ENCODE peak calls at places on chromosomes 3 and 15, in six cellular contexts. One of them, this sample, is unnamed.

GRCh38 chr3:63333815-63334214 is 55.7 kb downstream of the SYNPR start:
- DNase-seq in neural progenitor cell: no peak
- DNase-seq in left ventricle myocardium superior: no peak
- DNase-seq in amniotic stem cell: no peak
- DNase-seq in mesenchymal stem cell: no peak
- DNase-seq in natural killer cell: no peak
- DNase-seq in this sample: no peak

GRCh38 chr15:66935121-66935520 is 130.3 kb upstream of the SMAD3 start:
- DNase-seq in neural progenitor cell: no peak
- DNase-seq in left ventricle myocardium superior: no peak
- DNase-seq in amniotic stem cell: no peak
- DNase-seq in mesenchymal stem cell: no peak
- DNase-seq in natural killer cell: peak
- DNase-seq in this sample: no peak

GRCh38 chr3:61134532-61134931 is 116.7 kb downstream of the FHIT start:
- DNase-seq in neural progenitor cell: no peak
- DNase-seq in left ventricle myocardium superior: no peak
- DNase-seq in amniotic stem cell: no peak
- DNase-seq in mesenchymal stem cell: no peak
- DNase-seq in natural killer cell: no peak
- DNase-seq in this sample: no peak

GRCh38 chr3:72375237-72376154 is 472.7 kb downstream of the SHQ1 start:
- DNase-seq in neural progenitor cell: no peak
- DNase-seq in left ventricle myocardium superior: no peak
- DNase-seq in amniotic stem cell: no peak
- DNase-seq in mesenchymal stem cell: no peak
- DNase-seq in natural killer cell: no peak
- DNase-seq in this sample: no peak

GRCh38 chr15:94412979-94413741 is 181.8 kb downstream of the MCTP2 start:
- DNase-seq in neural progenitor cell: peak
- DNase-seq in left ventricle myocardium superior: no peak
- DNase-seq in amniotic stem cell: peak
- DNase-seq in mesenchymal stem cell: peak
- DNase-seq in natural killer cell: no peak
- DNase-seq in this sample: no peak

GRCh38 chr3:50612234-50612972 is 829 bp upstream of the CISH start:
- DNase-seq in neural progenitor cell: no peak
- DNase-seq in left ventricle myocardium superior: no peak
- DNase-seq in amniotic stem cell: no peak
- DNase-seq in mesenchymal stem cell: no peak
- DNase-seq in natural killer cell: no peak
- DNase-seq in this sample: no peak

GRCh38 chr3:2735392-2735894 is 374.7 kb downstream of the IL5RA start:
- DNase-seq in neural progenitor cell: no peak
- DNase-seq in left ventricle myocardium superior: no peak
- DNase-seq in amniotic stem cell: no peak
- DNase-seq in mesenchymal stem cell: no peak
- DNase-seq in natural killer cell: no peak
- DNase-seq in this sample: no peak

GRCh38 chr3:173823911-173824460 is 426.4 kb downstream of the NLGN1 start:
- DNase-seq in neural progenitor cell: no peak
- DNase-seq in left ventricle myocardium superior: no peak
- DNase-seq in amniotic stem cell: no peak
- DNase-seq in mesenchymal stem cell: no peak
- DNase-seq in natural killer cell: no peak
- DNase-seq in this sample: no peak

GRCh38 chr3:42681361-42682038 is 3.8 kb upstream of the KLHL40 start:
- DNase-seq in neural progenitor cell: no peak
- DNase-seq in left ventricle myocardium superior: no peak
- DNase-seq in amniotic stem cell: no peak
- DNase-seq in mesenchymal stem cell: no peak
- DNase-seq in natural killer cell: no peak
- DNase-seq in this sample: no peak

GRCh38 chr3:77524467-77524866 is 484.6 kb downstream of the ROBO2 start:
- DNase-seq in neural progenitor cell: peak
- DNase-seq in left ventricle myocardium superior: no peak
- DNase-seq in amniotic stem cell: no peak
- DNase-seq in mesenchymal stem cell: no peak
- DNase-seq in natural killer cell: no peak
- DNase-seq in this sample: no peak

GRCh38 chr15:39579487-39580116 is 1.3 kb upstream of the THBS1 start:
- DNase-seq in neural progenitor cell: peak
- DNase-seq in left ventricle myocardium superior: peak
- DNase-seq in amniotic stem cell: no peak
- DNase-seq in mesenchymal stem cell: peak
- DNase-seq in natural killer cell: no peak
- DNase-seq in this sample: peak

GRCh38 chr3:56302417-56302816 is 165.8 kb downstream of the ERC2 start:
- DNase-seq in neural progenitor cell: peak
- DNase-seq in left ventricle myocardium superior: no peak
- DNase-seq in amniotic stem cell: no peak
- DNase-seq in mesenchymal stem cell: peak
- DNase-seq in natural killer cell: no peak
- DNase-seq in this sample: no peak

GRCh38 chr15:69400850-69401249 is 13.3 kb upstream of the KIF23 start:
- DNase-seq in neural progenitor cell: no peak
- DNase-seq in left ventricle myocardium superior: no peak
- DNase-seq in amniotic stem cell: no peak
- DNase-seq in mesenchymal stem cell: no peak
- DNase-seq in natural killer cell: no peak
- DNase-seq in this sample: no peak

GRCh38 chr3:166955549-166955948 is 424.5 kb downstream of the ZBBX start:
- DNase-seq in neural progenitor cell: no peak
- DNase-seq in left ventricle myocardium superior: no peak
- DNase-seq in amniotic stem cell: no peak
- DNase-seq in mesenchymal stem cell: no peak
- DNase-seq in natural killer cell: no peak
- DNase-seq in this sample: no peak